ENCODE peak calls at places on chromosomes 16 and 17, in four cellular contexts. G, O, E and X are unnamed samples.

GRCh38 chr16:1125471-1125870 is 27.4 kb upstream of the CACNA1H start:
- DNase-seq in E (peak; percentile 24), O (no peak), G (peak; percentile 26), X (no peak)

GRCh38 chr17:73641779-73642580 is 2.3 kb downstream of the SDK2 start:
- DNase-seq in O (peak; percentile 51), G (no peak), E (no peak), X (no peak)

GRCh38 chr16:67305216-67306071 is 21.1 kb downstream of the KCTD19 start:
- DNase-seq in E (no peak), O (peak; percentile 17), G (no peak), X (no peak)

GRCh38 chr16:54342001-54342776 is 55.6 kb upstream of the IRX3 start:
- DNase-seq in O (no peak), E (peak; percentile 36), G (peak; percentile 30), X (peak; percentile 55)

GRCh38 chr16:56946767-56947603 is 14.8 kb upstream of the CETP start:
- DNase-seq in G (no peak), O (no peak), E (no peak), X (no peak)

GRCh38 chr16:25011891-25012499 is 3.2 kb downstream of the ARHGAP17 start:
- DNase-seq in O (no peak), G (no peak), E (peak; percentile 27), X (no peak)

GRCh38 chr16:2429771-2430663 is 770 bp downstream of the CCNF start:
- DNase-seq in O (peak; percentile 51), G (peak; percentile 33), E (peak; percentile 47), X (peak; percentile 67)

GRCh38 chr17:83173997-83174858 is 94.8 kb downstream of the METRNL start:
- DNase-seq in G (no peak), O (no peak), E (peak; percentile 71), X (no peak)

GRCh38 chr17:63843387-63844292 is 1.2 kb upstream of the SMARCD2 start:
- DNase-seq in O (no peak), G (peak; percentile 93), E (peak; percentile 84), X (no peak)

GRCh38 chr17:14050616-14051015 is 18.7 kb upstream of the COX10 start:
- DNase-seq in G (no peak), O (no peak), E (no peak), X (no peak)

GRCh38 chr17:41540921-41541625 is 13.0 kb upstream of the KRT19 start:
- DNase-seq in G (no peak), O (no peak), E (no peak), X (peak; percentile 73)

GRCh38 chr16:27222499-27223225 is 19.3 kb downstream of the KDM8 start:
- DNase-seq in O (peak; percentile 51), E (peak; percentile 66), G (peak; percentile 74), X (no peak)

GRCh38 chr17:46003907-46004748 is 5.1 kb downstream of the STH start:
- DNase-seq in O (peak; percentile 83), E (peak; percentile 15), G (peak; percentile 23), X (no peak)

GRCh38 chr17:69512946-69513345 is 98.4 kb downstream of the MAP2K6 start:
- DNase-seq in E (no peak), G (no peak), O (no peak), X (no peak)

GRCh38 chr17:67245694-67246397 is 850 bp upstream of the HELZ start:
- DNase-seq in E (no peak), O (peak; percentile 93), G (no peak), X (peak; percentile 44)

GRCh38 chr17:58312824-58313223 is 15.8 kb downstream of the TSPOAP1 start:
- DNase-seq in E (no peak), G (no peak), O (peak; percentile 24), X (no peak)
- TF ChIP-seq CTCF in E (peak; percentile 4), G (no peak), O (no peak), X (no peak)

GRCh38 chr17:29158096-29158495 is 22.1 kb downstream of the MYO18A start:
- DNase-seq in E (no peak), G (no peak), O (no peak), X (no peak)
- H3K4me3 ChIP-seq in E (peak overlapping the region; percentile 37), G (no peak overlapping the region), O (no peak overlapping the region), X (no peak overlapping the region)

GRCh38 chr16:17858061-17858460 is 387.3 kb upstream of the XYLT1 start:
- DNase-seq in O (no peak), G (no peak), E (no peak), X (no peak)
- TF ChIP-seq CTCF in O (no peak), G (no peak), E (no peak), X (no peak)

GRCh38 chr16:84800118-84800517 is 19.7 kb upstream of the CRISPLD2 start:
- DNase-seq in E (no peak), G (no peak), O (no peak), X (no peak)

GRCh38 chr16:84794626-84795025 is 25.2 kb upstream of the CRISPLD2 start:
- DNase-seq in O (no peak), G (no peak), E (no peak), X (no peak)

GRCh38 chr16:84791501-84791900 is 28.3 kb upstream of the CRISPLD2 start:
- DNase-seq in O (no peak), G (no peak), E (no peak), X (no peak)

GRCh38 chr16:84791088-84791487 is 28.7 kb upstream of the CRISPLD2 start:
- DNase-seq in G (no peak), O (no peak), E (no peak), X (no peak)

DNA sequence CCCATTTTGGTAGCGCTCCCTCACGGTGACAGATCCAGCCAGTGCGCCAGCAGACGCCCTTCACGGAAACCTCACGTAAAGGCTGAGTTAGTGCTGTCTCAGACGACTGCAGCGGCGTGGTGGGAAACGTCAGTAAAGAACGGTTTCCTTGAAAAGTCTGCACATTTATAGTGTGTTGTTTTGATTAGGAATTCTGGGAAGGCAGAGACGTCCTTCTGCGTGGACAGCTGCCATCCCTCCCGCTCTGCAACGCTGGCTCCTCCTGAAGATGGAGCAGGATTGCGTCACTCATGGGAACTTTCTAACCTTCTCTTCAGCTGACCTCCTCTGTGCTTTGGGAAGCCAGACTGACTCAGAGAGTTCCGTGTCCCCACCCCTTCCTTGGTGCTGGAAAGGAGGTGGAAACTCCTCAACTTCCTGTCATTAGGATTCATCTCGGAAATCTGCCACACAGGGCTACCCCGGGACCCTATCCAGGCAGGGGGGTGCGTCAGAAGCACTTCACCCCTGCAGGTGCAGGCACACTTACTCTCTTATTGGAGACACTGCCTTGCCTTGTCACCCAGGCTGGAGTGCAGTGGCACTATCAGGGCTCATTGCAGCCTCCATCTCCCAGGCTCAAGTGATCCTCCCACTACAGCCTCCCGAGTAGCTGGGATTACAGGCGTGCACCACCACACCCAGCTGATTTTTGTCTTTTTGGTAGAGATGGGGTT is 24.3 kb upstream of the CRISPLD2 start:
- DNase-seq in O (no peak), E (peak; percentile 95), G (peak; percentile 99), X (peak; percentile 39)
- H3K4me3 ChIP-seq in O (no peak overlapping the region), E (peak overlapping the region; percentile 35), G (peak overlapping the region; percentile 5), X (no peak overlapping the region)

GRCh38 chr17:47279062-47279801 is 25.6 kb downstream of the ITGB3 start:
- DNase-seq in E (peak; percentile 99), O (no peak), G (peak; percentile 98), X (peak; percentile 59)
- TF ChIP-seq CTCF in E (peak; percentile 50), O (no peak), G (no peak), X (no peak)

GRCh38 chr16:4179763-4180260 is 62.1 kb downstream of the SRL start:
- DNase-seq in G (no peak), O (no peak), E (no peak), X (no peak)

GRCh38 chr16:4182581-4183257 is 59.2 kb downstream of the SRL start:
- DNase-seq in E (no peak), O (no peak), G (no peak), X (no peak)

GRCh38 chr16:4183258-4184037 is 58.4 kb downstream of the SRL start:
- DNase-seq in O (peak; percentile 100), G (peak; percentile 95), E (peak; percentile 93), X (peak; percentile 92)

GRCh38 chr16:4180511-4180910 is 61.4 kb downstream of the SRL start:
- DNase-seq in E (no peak), G (no peak), O (no peak), X (no peak)

GRCh38 chr16:4184038-4184702 is 57.7 kb downstream of the SRL start:
- DNase-seq in E (no peak), O (peak; percentile 57), G (no peak), X (no peak)
- H3K4me3 ChIP-seq in E (peak overlapping the region; percentile 83), O (peak overlapping the region; percentile 74), G (peak overlapping the region; percentile 71), X (peak overlapping the region; percentile 66)

GRCh38 chr17:8273884-8274444 is 14.5 kb upstream of the RANGRF start:
- DNase-seq in E (no peak), G (no peak), O (no peak), X (no peak)

GRCh38 chr17:8272421-8272820 is 16.0 kb upstream of the RANGRF start:
- DNase-seq in E (no peak), G (no peak), O (no peak), X (no peak)

GRCh38 chr17:8277317-8277716 is 11.2 kb upstream of the RANGRF start:
- DNase-seq in E (no peak), G (no peak), O (no peak), X (no peak)

DNA sequence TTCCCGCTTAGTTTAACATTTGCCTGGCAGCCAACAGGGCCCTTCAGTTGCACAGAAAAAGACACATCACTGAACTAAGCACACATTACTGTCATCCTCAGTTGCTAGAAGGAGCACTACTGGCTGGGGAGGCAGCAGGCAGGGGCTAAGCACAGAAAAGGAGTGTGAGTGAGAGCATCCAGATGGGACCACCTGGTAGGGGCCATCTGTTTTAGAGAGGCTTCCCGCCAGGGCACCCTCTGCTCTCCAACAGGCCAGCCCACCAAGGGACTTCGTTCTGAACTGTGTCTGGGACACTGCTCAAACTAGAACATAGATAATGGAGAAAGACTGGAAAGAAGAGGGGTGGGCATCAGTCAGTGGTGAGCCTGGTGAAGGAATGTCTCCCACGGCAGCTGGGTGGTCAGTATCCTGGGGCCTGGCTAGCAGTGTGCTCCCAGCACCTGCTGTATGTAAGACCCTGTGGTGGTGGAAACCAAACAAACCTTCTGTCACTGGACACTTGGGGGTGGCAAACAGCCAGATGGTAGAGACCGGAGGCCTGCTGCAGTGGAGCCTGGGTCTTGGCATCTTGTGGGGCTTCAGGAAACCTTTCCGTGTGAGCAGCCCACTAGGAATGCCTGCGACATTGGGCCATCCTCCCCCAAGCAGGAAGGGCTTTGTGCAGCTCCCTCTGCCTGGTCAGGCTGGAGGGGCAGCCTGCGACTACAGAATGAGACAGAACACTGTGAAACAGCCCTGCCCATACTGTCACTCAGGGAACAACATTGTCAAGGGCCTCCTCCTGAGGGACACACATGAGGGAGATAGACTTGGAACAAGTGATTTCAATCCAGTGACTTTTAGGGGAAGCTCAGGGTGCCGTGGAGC is 12.8 kb upstream of the RANGRF start:
- DNase-seq in G (no peak), E (no peak), O (no peak), X (no peak)
- TF ChIP-seq CTCF in G (no peak), E (no peak), O (no peak), X (no peak)

DNA sequence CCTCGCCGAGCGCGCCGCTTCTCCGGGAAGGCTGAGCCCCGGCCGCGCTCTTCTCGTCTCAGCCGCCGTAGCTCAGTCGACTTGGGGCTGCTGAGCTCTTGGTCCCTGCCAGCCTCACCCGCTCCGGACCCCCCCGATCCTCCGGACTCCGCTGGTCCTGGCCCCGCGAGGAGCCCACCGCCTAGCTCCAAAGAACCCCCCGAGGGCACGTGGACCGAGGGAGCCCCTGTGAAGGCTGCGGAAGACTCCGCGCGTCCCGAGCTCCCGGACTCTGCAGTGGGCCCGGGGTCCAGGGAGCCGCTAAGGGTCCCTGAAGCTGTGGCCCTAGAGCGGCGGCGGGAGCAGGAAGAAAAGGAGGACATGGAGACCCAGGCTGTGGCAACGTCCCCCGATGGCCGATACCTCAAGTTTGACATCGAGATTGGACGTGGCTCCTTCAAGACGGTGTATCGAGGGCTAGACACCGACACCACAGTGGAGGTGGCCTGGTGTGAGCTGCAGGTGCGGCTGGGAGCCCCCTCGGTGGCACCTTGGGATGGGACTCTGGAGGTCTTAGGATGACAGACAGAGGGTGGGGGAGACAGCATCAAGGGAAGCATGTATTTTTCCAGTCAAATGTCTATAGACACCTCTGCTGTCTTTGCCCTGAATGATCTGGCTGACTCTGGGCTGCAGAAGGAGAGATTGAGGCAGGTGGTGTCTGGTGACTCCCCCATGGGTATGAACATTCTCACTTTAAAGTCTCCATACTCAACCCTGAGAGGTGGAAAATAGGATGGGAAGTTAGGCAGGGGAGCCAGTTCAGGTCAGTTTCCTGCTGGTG is 617 bp downstream of the WNK4 start:
- DNase-seq in O (no peak), E (no peak), G (no peak), X (no peak)
- H3K4me3 ChIP-seq in O (peak overlapping the region; percentile 84), E (peak overlapping the region; percentile 64), G (peak overlapping the region; percentile 70), X (peak overlapping the region; percentile 13)